ENCODE peak calls at places on chromosomes 12 and 14, in eight cellular contexts. Z is body of pancreas, L is stomach, T is Peyer's patch, D is endothelial cell of umbilical vein, H is uterus, X is prostate gland, Q is adrenal gland. K is an unnamed sample.

GRCh38 chr12:6833189-6833890 is 5.1 kb downstream of the P3H3 start:
- DNase-seq in Z (no peak), L (no peak), T (no peak), D (no peak), H (no peak), X (no peak), Q (no peak), K (no peak)

GRCh38 chr12:110253176-110253575 is 27.9 kb upstream of the ATP2A2 start:
- DNase-seq in Z (peak), L (peak), T (peak), D (no peak), H (peak), X (no peak), Q (peak), K (no peak)

GRCh38 chr14:57261604-57262003 is 7.1 kb downstream of the EXOC5 start:
- DNase-seq in Z (no peak), L (no peak), T (no peak), D (no peak), H (no peak), X (no peak), Q (no peak), K (no peak)

GRCh38 chr12:47820631-47821345 is 1.1 kb upstream of the HDAC7 start:
- DNase-seq in Z (peak), L (peak), T (peak), D (peak), H (peak), X (peak), Q (peak), K (peak)

GRCh38 chr12:103975368-103975767 is 9.7 kb downstream of the TDG start:
- DNase-seq in Z (no peak), L (no peak), T (no peak), D (no peak), H (no peak), X (no peak), Q (no peak), K (no peak)

GRCh38 chr14:20516921-20517320 is 11.6 kb downstream of the RNASE10 start:
- DNase-seq in Z (no peak), L (no peak), T (no peak), D (peak), H (no peak), X (no peak), Q (peak), K (no peak)

GRCh38 chr12:4215862-4216541 is 57.6 kb upstream of the CCND2 start:
- DNase-seq in Z (no peak), L (no peak), T (no peak), D (no peak), H (no peak), X (no peak), Q (no peak), K (no peak)

GRCh38 chr14:26621807-26622560 is 24.2 kb upstream of the NOVA1 start:
- DNase-seq in Z (no peak), L (no peak), T (no peak), D (no peak), H (no peak), X (no peak), Q (no peak), K (no peak)

DNA sequence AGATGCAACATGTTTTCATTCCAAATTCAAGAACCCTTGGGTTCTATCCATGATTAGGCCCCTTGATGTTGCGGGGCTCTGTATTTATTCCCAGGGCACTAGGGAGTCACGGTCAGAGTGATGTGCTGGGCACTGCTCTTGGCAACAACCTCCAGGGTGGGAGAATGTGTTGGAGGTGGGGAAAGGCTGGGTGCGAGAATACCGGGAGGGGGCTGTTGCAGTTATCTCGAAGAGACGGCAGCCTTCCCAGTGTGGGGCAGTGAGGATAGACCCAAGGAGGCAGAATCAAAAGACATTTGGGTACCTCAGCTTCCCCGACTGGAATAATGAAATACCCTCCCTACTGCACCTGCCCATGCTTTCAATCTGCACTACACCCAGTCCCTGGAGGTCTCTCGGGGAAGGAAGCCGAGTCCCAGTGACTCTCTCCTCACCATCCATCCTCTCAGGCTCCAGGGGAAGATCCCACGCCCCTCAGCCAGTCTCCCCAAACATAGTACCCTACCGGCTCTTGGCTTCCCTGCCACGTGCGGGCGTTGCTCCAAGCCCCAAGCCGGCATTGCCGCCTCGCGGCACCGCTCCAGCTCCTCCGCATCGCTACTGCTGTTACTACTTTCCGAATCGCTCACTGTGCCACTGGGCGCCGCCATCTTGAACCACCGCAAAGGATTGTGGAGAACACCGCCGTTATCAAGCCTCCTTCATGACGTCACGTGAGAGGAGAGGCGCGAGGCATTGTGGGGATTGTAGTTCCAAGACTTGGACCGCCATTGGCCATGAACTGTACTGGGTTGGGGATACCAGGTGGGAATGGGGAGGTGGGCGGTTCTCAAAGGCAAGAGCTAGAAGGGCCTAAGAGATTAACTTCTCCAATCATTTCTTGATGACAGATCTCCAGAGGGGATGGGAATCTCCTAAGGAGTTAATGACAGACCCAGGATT is at the start of gene C12orf43:
- DNase-seq in Z (peak), L (peak), T (peak), D (peak), H (peak), X (peak), Q (peak), K (peak)
- TF ChIP-seq POLR2A in Z (peak), L (no peak), T (peak), D (peak), H (no peak), X (peak), Q (peak), K (no peak)

GRCh38 chr14:21933681-21934080 is 260.1 kb upstream of the OR4E1 start:
- DNase-seq in Z (no peak), L (no peak), T (no peak), D (peak), H (no peak), X (no peak), Q (no peak), K (no peak)
- TF ChIP-seq CTCF in Z (peak), L (peak), T (peak), D (peak), H (no peak), X (no peak), Q (no peak), K (no peak)

GRCh38 chr12:62588916-62589315 is 122.3 kb downstream of the MON2 start:
- DNase-seq in Z (no peak), L (no peak), T (no peak), D (peak), H (no peak), X (no peak), Q (no peak), K (no peak)

GRCh38 chr12:62582065-62582366 is 115.4 kb downstream of the MON2 start:
- DNase-seq in Z (no peak), L (no peak), T (no peak), D (no peak), H (no peak), X (no peak), Q (no peak), K (no peak)

GRCh38 chr12:62584619-62585018 is 118.0 kb downstream of the MON2 start:
- DNase-seq in Z (no peak), L (no peak), T (no peak), D (peak), H (no peak), X (no peak), Q (no peak), K (no peak)

GRCh38 chr12:62581288-62582064 is 114.8 kb downstream of the MON2 start:
- DNase-seq in Z (no peak), L (no peak), T (no peak), D (peak), H (no peak), X (no peak), Q (no peak), K (no peak)

GRCh38 chr12:62586850-62587249 is 120.2 kb downstream of the MON2 start:
- DNase-seq in Z (no peak), L (no peak), T (no peak), D (peak), H (no peak), X (no peak), Q (no peak), K (no peak)
- H3K4me3 ChIP-seq in Z (no peak), L (no peak), T (no peak), D (no peak), H (no peak), X (no peak), Q (no peak), K (no peak)

GRCh38 chr12:12725956-12726542 is 8.9 kb downstream of the CDKN1B start:
- DNase-seq in Z (no peak), L (no peak), T (no peak), D (no peak), H (no peak), X (no peak), Q (no peak), K (no peak)
- TF ChIP-seq POLR2A in Z (no peak), L (no peak), T (no peak), D (no peak), H (no peak), X (no peak), Q (no peak), K (no peak)

GRCh38 chr12:123077298-123078113 is 73.4 kb downstream of the PITPNM2 start:
- DNase-seq in Z (no peak), L (no peak), T (no peak), D (no peak), H (no peak), X (no peak), Q (no peak), K (no peak)
- TF ChIP-seq CTCF in Z (no peak), L (no peak), T (no peak), D (no peak), H (no peak), X (no peak), Q (no peak), K (no peak)

K was measured in lower leg skin.